ENCODE peak calls at places on chromosomes 11 and 22, in four cellular contexts. K is HepG2, F is A549, R is K562. A is an unnamed sample.

GRCh38 chr11:36195496-36196346 is 93.5 kb downstream of the COMMD9 start:
- DNase-seq in K (no peak), F (no peak), R (no peak), A (no peak)

GRCh38 chr11:44043157-44043556 is 4.6 kb upstream of the ACCSL start:
- DNase-seq in K (no peak), F (no peak), R (no peak), A (no peak)

GRCh38 chr11:75184051-75184450 is 33.1 kb downstream of the SLCO2B1 start:
- DNase-seq in K (no peak), F (no peak), R (no peak), A (no peak)

GRCh38 chr22:20436309-20437252 is 1.0 kb downstream of the SCARF2 start:
- DNase-seq in K (no peak), F (no peak), R (no peak), A (peak)

GRCh38 chr11:35030716-35031213 is 108.2 kb upstream of the CD44 start:
- DNase-seq in K (no peak), F (peak), R (peak), A (no peak)

GRCh38 chr11:46208803-46209202 is 68.7 kb upstream of the CREB3L1 start:
- DNase-seq in K (no peak), F (no peak), R (no peak), A (no peak)

GRCh38 chr11:117888140-117888561 is 11.7 kb upstream of the FXYD6 start:
- DNase-seq in K (no peak), F (no peak), R (no peak), A (no peak)

GRCh38 chr11:119571311-119571710 is 148.3 kb upstream of the THY1 start:
- DNase-seq in K (no peak), F (no peak), R (no peak), A (no peak)

GRCh38 chr11:44983786-44984185 is 33.1 kb upstream of the TP53I11 start:
- DNase-seq in K (no peak), F (no peak), R (no peak), A (no peak)

GRCh38 chr11:297666-298405 is 1.5 kb downstream of the IFITM5 start:
- DNase-seq in K (peak), F (no peak), R (peak), A (peak)

GRCh38 chr11:16912607-16913006 is 101.6 kb downstream of the PLEKHA7 start:
- DNase-seq in K (no peak), F (no peak), R (no peak), A (no peak)

GRCh38 chr11:67286621-67287333 is 2.3 kb upstream of the ANKRD13D start:
- DNase-seq in K (no peak), F (no peak), R (no peak), A (no peak)

GRCh38 chr11:124737638-124738293 is 2.0 kb upstream of the NRGN start:
- DNase-seq in K (no peak), F (no peak), R (no peak), A (no peak)

GRCh38 chr22:45263790-45264269 is 20.9 kb upstream of the UPK3A start:
- DNase-seq in K (peak), F (peak), R (peak), A (peak)

GRCh38 chr22:44289429-44290171 is 23.2 kb downstream of the SHISAL1 start:
- DNase-seq in K (no peak), F (no peak), R (no peak), A (no peak)

GRCh38 chr22:49725516-49725915 is 102.2 kb downstream of the BRD1 start:
- DNase-seq in K (no peak), F (no peak), R (no peak), A (no peak)

GRCh38 chr11:69157156-69157821 is 1.6 kb downstream of the SMIM38 start:
- DNase-seq in K (peak), F (no peak), R (peak), A (no peak)

GRCh38 chr11:74397531-74398243 is 546 bp downstream of the PGM2L1 start:
- DNase-seq in K (peak), F (peak), R (peak), A (peak)

GRCh38 chr11:95338430-95338991 is 107.5 kb upstream of the SESN3 start:
- DNase-seq in K (no peak), F (no peak), R (no peak), A (no peak)

GRCh38 chr11:3153291-3153861 is 11.7 kb downstream of the OSBPL5 start:
- DNase-seq in K (no peak), F (no peak), R (no peak), A (no peak)

GRCh38 chr11:108672113-108672512 is 7.2 kb downstream of the DDX10 start:
- DNase-seq in K (no peak), F (no peak), R (peak), A (no peak)

GRCh38 chr11:72575533-72576170 is 98.6 kb downstream of the PDE2A start:
- DNase-seq in K (no peak), F (no peak), R (no peak), A (no peak)

GRCh38 chr11:72574534-72575460 is 99.4 kb downstream of the PDE2A start:
- DNase-seq in K (no peak), F (no peak), R (no peak), A (no peak)

GRCh38 chr11:72574046-72574445 is 100.2 kb downstream of the PDE2A start:
- DNase-seq in K (no peak), F (no peak), R (no peak), A (no peak)

GRCh38 chr11:72570893-72571741 is 103.1 kb downstream of the PDE2A start:
- DNase-seq in K (no peak), F (no peak), R (no peak), A (no peak)

DNA sequence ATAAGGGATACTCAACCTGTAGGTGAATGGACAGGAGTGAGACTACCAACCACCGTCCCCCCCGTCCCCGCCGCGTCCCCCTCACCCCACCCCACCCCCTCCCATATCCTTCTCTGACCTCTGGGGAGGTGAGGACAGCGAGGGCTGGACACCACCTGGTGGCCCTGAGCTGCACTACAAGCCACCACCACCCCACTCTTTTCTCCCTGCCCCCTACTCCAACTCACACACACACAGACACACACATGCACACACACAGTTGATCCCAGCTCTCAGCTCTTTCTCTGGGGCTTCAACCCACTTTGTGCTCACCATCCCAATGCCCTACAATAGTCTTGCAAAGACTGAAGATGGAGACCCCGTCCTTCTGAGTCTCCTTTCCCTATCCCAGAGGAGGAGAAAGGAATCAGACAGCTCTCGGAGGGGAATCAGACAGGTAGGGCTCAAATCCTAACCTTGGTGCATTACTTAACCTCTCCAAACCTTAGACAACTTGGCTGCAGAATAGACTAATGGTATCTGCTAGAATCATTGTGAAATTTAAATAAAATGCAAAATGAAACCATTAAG is 100.8 kb downstream of the PDE2A start:
- DNase-seq in K (peak), F (peak), R (peak), A (peak)
- TF ChIP-seq MAX in K (no peak), F (no peak), R (no peak), A (no peak)

DNA sequence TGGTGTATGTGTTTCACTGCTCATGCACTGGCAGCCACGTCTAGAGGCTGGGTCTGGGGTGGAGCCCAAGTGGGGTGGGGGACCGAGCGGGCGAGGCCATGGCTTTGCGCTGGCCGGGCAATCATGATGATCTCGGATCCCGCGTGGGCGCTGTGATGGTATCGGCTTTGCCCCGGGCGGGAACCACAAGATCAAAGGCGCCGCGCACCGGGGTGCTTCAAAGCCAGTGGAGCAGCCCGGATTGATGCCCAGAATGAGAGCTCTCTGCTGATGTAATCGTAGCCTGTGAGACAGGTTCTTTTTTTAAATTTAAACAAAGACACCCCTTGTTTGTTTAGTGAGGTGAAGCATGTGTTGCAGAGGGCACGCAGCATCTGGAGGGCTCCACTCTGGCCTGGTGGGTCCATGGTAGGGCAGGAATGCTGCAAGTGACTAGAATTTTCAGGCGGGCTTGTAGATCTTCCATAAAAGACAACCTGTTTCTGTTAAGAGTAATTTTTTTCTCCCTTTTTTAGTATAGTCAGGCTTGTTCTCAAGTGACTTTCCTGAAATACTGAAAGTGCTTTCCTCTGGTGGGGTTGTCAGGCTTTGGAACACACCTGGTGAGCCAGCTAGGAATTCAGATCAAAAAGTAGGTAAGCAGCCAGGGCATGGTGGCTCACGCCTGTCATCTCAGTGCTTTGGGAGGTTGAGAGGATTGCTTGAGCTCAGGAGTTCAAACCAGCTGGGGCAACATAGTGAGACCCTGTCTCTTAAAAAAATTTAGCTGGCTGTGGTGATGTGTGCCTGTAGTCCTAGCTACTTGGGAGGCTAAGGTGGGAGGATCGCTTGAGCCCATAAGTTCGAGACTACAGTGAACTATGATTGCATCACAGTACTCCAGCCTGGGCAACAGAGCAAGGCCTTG is 40.7 kb downstream of the ZNRF3 start:
- DNase-seq in K (peak), F (no peak), R (no peak), A (no peak)
- TF ChIP-seq HMGXB4 in K (peak), F (no peak), R (no peak), A (no peak)

GRCh38 chr11:97548280-97548679 is 1158.5 kb downstream of the JRKL start:
- DNase-seq in K (no peak), F (no peak), R (no peak), A (no peak)

DNA sequence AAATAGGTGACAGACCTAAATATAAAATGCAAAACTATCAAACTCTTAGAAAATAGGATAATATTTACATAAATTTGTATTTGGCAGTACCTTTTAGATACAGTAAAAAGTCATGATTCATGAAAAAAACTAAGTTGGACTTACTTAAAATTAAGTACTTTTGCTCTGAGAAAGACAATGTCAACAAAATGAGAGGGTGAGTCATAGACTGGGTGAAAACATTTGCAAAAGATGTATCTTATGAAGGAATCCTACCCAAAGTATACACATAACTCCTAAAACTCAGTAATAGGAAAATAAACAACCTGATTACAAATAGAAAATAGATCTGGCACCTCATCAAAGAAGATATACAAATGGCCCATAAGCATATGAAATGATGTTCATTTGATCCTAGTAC is 1154.6 kb downstream of the JRKL start:
- DNase-seq in K (no peak), F (no peak), R (no peak), A (no peak)
- TF ChIP-seq ESRRA in K (no peak), F (no peak), R (no peak), A (no peak)

GRCh38 chr11:13016415-13016814 is 7.3 kb downstream of the RASSF10 start:
- DNase-seq in K (no peak), F (no peak), R (no peak), A (no peak)
- TF ChIP-seq MAX in K (no peak), F (no peak), R (no peak), A (no peak)